ENCODE peak calls at places on chromosomes 16 and 17, in six cellular contexts. U, X, O, E, M and F are unnamed samples.

GRCh38 chr17:40014375-40014980 is 762 bp upstream of the CSF3 start:
- DNase-seq in U (peak), X (no peak), O (peak), E (no peak), M (no peak), F (no peak)

GRCh38 chr17:59332890-59333377 is 1.5 kb downstream of the YPEL2 start:
- DNase-seq in U (no peak), X (no peak), O (no peak), E (no peak), M (no peak), F (no peak)

GRCh38 chr17:21613071-21613429 is 79.3 kb upstream of the KCNJ18 start:
- DNase-seq in U (no peak), X (no peak), O (no peak), E (no peak), M (no peak), F (no peak)

GRCh38 chr17:43755389-43755875 is 3.2 kb downstream of the SOST start:
- DNase-seq in U (no peak), X (no peak), O (no peak), E (no peak), M (peak), F (no peak)

GRCh38 chr17:10013360-10014112 is 108.5 kb upstream of the RCVRN start:
- DNase-seq in U (no peak), X (peak), O (no peak), E (no peak), M (no peak), F (no peak)

GRCh38 chr16:4293822-4294457 is 21.1 kb upstream of the TFAP4 start:
- DNase-seq in U (peak), X (no peak), O (no peak), E (no peak), M (peak), F (peak)

GRCh38 chr17:63431939-63432804 is 13.9 kb downstream of the CYB561 start:
- DNase-seq in U (peak), X (no peak), O (peak), E (no peak), M (no peak), F (no peak)

GRCh38 chr17:2138318-2138717 is 83.4 kb downstream of the HIC1 start:
- DNase-seq in U (peak), X (peak), O (no peak), E (no peak), M (no peak), F (no peak)

GRCh38 chr16:11560701-11561439 is 25.8 kb downstream of the LITAF start:
- DNase-seq in U (peak), X (no peak), O (no peak), E (no peak), M (peak), F (no peak)

GRCh38 chr17:231191-231965 is 49.9 kb upstream of the DOC2B start:
- DNase-seq in U (no peak), X (no peak), O (no peak), E (no peak), M (peak), F (no peak)

GRCh38 chr16:11705311-11705710 is 37.1 kb downstream of the SNN start:
- DNase-seq in U (no peak), X (no peak), O (no peak), E (no peak), M (no peak), F (no peak)

GRCh38 chr16:5706206-5706605 is 608.6 kb upstream of the EEF2KMT start:
- DNase-seq in U (no peak), X (no peak), O (no peak), E (no peak), M (no peak), F (no peak)

GRCh38 chr17:83061586-83061985 is 17.8 kb upstream of the METRNL start:
- DNase-seq in U (peak), X (no peak), O (no peak), E (no peak), M (peak), F (no peak)

GRCh38 chr17:7858487-7858832 is 657 bp downstream of the CYB5D1 start:
- DNase-seq in U (no peak), X (no peak), O (peak), E (no peak), M (no peak), F (no peak)

GRCh38 chr16:391885-392335 is 5.1 kb upstream of the NME4 start:
- DNase-seq in U (peak), X (no peak), O (peak), E (no peak), M (peak), F (no peak)

GRCh38 chr17:63039899-63040602 is 74.0 kb downstream of the TANC2 start:
- DNase-seq in U (no peak), X (no peak), O (no peak), E (peak), M (no peak), F (no peak)

GRCh38 chr17:20203761-20204263 is 194.7 kb downstream of the SPECC1 start:
- DNase-seq in U (no peak), X (peak), O (no peak), E (no peak), M (no peak), F (no peak)

GRCh38 chr17:40541873-40542561 is 23.3 kb downstream of the CCR7 start:
- DNase-seq in U (no peak), X (no peak), O (no peak), E (no peak), M (no peak), F (no peak)

GRCh38 chr17:59754547-59754946 is 47.1 kb downstream of the VMP1 start:
- DNase-seq in U (no peak), X (no peak), O (peak), E (peak), M (no peak), F (no peak)

GRCh38 chr16:57736419-57737281 is 1.1 kb downstream of the KATNB1 start:
- DNase-seq in U (peak), X (no peak), O (peak), E (no peak), M (no peak), F (peak)

GRCh38 chr16:50861926-50862325 is 120.0 kb downstream of the CYLD start:
- DNase-seq in U (no peak), X (no peak), O (peak), E (peak), M (no peak), F (no peak)

GRCh38 chr16:87669672-87670071 is 67.4 kb downstream of the JPH3 start:
- DNase-seq in U (no peak), X (no peak), O (no peak), E (no peak), M (no peak), F (no peak)

GRCh38 chr17:38864636-38865398 is 5.0 kb upstream of the LASP1 start:
- DNase-seq in U (no peak), X (no peak), O (peak), E (no peak), M (no peak), F (no peak)

GRCh38 chr17:2595200-2595599 is 1.7 kb downstream of the PAFAH1B1 start:
- DNase-seq in U (no peak), X (no peak), O (no peak), E (no peak), M (no peak), F (no peak)

GRCh38 chr17:39617446-39618251 is 9.1 kb upstream of the PPP1R1B start:
- DNase-seq in U (peak), X (no peak), O (no peak), E (no peak), M (peak), F (peak)

GRCh38 chr16:52491216-52491615 is 55.7 kb downstream of the TOX3 start:
- DNase-seq in U (no peak), X (no peak), O (no peak), E (no peak), M (no peak), F (no peak)

GRCh38 chr17:18005496-18005895 is 32.8 kb downstream of the DRC3 start:
- DNase-seq in U (no peak), X (no peak), O (no peak), E (no peak), M (no peak), F (no peak)

GRCh38 chr17:63843387-63844292 is 1.2 kb upstream of the SMARCD2 start:
- DNase-seq in U (no peak), X (peak), O (no peak), E (peak), M (no peak), F (no peak)

GRCh38 chr17:42283241-42284019 is 4.9 kb upstream of the STAT5A start:
- DNase-seq in U (peak), X (no peak), O (no peak), E (no peak), M (no peak), F (no peak)

GRCh38 chr16:23365602-23366240 is 63.6 kb downstream of the SCNN1B start:
- DNase-seq in U (no peak), X (peak), O (no peak), E (no peak), M (no peak), F (no peak)

GRCh38 chr16:3819741-3820724 is 60.5 kb downstream of the CREBBP start:
- DNase-seq in U (peak), X (no peak), O (no peak), E (peak), M (no peak), F (no peak)

GRCh38 chr16:4700380-4700996 is 7.1 kb downstream of the NUDT16L1 start:
- DNase-seq in U (no peak), X (no peak), O (no peak), E (no peak), M (no peak), F (no peak)

GRCh38 chr17:80430446-80431245 is 15.7 kb downstream of the ENDOV start:
- DNase-seq in U (no peak), X (no peak), O (no peak), E (no peak), M (no peak), F (no peak)

GRCh38 chr17:48993305-48993704 is 3.9 kb upstream of the IGF2BP1 start:
- DNase-seq in U (no peak), X (no peak), O (no peak), E (no peak), M (no peak), F (no peak)

GRCh38 chr17:65698381-65699061 is 137.1 kb upstream of the AXIN2 start:
- DNase-seq in U (no peak), X (no peak), O (peak), E (no peak), M (no peak), F (no peak)

GRCh38 chr17:74325743-74326379 is at the start of gene KIF19:
- DNase-seq in U (peak), X (no peak), O (no peak), E (no peak), M (peak), F (no peak)
- TF ChIP-seq JUND in U (no peak), X (no peak), O (no peak), E (no peak), M (no peak), F (no peak)

DNA sequence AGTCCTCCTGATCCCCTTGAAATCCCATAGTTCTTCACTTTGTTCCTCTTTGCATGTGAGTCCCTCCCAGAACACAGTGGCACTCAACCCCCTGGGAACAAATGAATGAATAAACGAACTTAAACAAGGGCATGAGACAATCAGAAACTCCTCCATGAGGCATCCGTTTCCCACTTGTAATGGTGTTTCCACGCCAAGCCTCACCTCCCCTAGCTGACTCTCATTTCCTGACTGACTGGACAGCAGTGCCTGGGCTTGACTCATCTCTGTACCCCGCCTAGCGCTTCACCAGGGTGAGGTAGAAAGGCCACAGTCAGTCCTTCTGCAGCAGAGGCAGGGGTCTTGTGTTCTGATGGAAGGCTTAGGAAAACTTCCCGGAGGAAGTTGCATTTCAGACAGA is 14.2 kb downstream of the KIF1C start:
- DNase-seq in U (no peak), X (peak), O (no peak), E (no peak), M (no peak), F (no peak)
- TF ChIP-seq JUND in U (no peak), X (no peak), O (no peak), E (no peak), M (no peak), F (no peak)

DNA sequence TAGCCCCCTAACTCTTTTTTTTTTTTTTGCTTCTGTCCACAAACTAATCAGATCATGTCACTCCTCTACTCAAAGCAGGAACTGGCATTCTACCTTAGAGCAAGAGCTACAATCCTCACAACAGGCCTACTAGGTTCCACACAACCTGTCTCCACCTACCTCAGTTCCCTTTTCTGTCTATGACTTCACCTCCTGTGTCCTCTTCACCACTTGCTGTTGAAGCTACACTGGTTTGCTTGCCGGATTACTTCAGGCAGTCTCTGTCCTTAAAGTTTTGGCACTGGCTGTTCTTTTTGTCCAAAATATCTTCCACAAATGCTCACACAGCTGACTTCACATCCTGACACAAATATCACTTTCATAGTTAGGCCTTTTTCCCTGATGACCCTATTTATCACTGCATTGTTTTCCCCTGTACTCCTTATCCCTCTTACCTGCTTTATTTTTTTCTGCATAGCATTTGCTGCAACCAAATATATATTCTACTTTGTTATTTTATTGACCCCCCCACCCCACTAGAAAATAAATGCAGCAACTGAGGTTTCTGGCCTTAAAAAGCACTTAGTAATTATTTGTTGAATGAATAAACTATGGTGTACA is 72.0 kb downstream of the KANSL1 start:
- DNase-seq in U (no peak), X (peak), O (no peak), E (no peak), M (no peak), F (no peak)
- TF ChIP-seq JUND in U (no peak), X (no peak), O (no peak), E (no peak), M (no peak), F (no peak)

GRCh38 chr16:75341934-75342811 is 90.7 kb upstream of the BCAR1 start:
- DNase-seq in U (no peak), X (no peak), O (no peak), E (no peak), M (no peak), F (peak)

GRCh38 chr16:75337430-75337829 is 86.0 kb upstream of the BCAR1 start:
- DNase-seq in U (no peak), X (no peak), O (no peak), E (no peak), M (no peak), F (no peak)

GRCh38 chr16:75345711-75346110 is 87.6 kb downstream of the CFDP1 start:
- DNase-seq in U (no peak), X (no peak), O (no peak), E (no peak), M (no peak), F (no peak)

GRCh38 chr16:75343311-75343710 is 90.0 kb downstream of the CFDP1 start:
- DNase-seq in U (no peak), X (no peak), O (no peak), E (no peak), M (no peak), F (no peak)

GRCh38 chr16:75340715-75341500 is 89.5 kb upstream of the BCAR1 start:
- DNase-seq in U (peak), X (no peak), O (no peak), E (no peak), M (no peak), F (no peak)
- TF ChIP-seq JUND in U (peak), X (no peak), O (no peak), E (no peak), M (no peak), F (no peak)

GRCh38 chr17:29090746-29091395 is 47.9 kb downstream of the PIPOX start:
- DNase-seq in U (peak), X (no peak), O (no peak), E (no peak), M (no peak), F (no peak)
- TF ChIP-seq JUND in U (no peak), X (no peak), O (no peak), E (no peak), M (no peak), F (no peak)

GRCh38 chr16:81136331-81137011 is 40.3 kb upstream of the GCSH start:
- DNase-seq in U (no peak), X (no peak), O (no peak), E (no peak), M (no peak), F (peak)
- TF ChIP-seq JUND in U (no peak), X (no peak), O (no peak), E (no peak), M (no peak), F (no peak)

DNA sequence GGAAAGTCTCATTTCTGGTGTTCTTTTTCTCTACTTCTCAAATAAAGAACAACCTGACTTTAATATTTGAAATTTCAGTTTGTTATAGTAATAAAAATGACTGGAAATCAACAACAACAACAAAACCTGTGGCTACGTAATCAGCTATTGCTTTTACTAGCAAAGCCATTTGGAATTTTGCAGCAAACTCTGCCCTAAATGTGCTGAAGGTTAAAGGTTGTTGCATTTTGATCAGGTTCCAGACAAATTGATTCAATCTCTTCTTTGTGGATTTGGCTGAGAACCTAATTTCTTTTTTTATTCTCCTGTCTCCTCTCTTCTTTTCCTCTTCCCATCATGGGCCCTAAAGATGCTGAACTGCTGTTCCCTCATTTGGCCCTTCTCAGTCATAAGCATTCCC is 795.0 kb upstream of the CDH8 start:
- DNase-seq in U (no peak), X (no peak), O (no peak), E (no peak), M (no peak), F (no peak)
- TF ChIP-seq JUND in U (no peak), X (no peak), O (no peak), E (no peak), M (no peak), F (no peak)

GRCh38 chr16:81778861-81779539 is at the start of gene PLCG2:
- DNase-seq in U (peak), X (no peak), O (no peak), E (peak), M (peak), F (peak)
- TF ChIP-seq JUND in U (no peak), X (no peak), O (no peak), E (no peak), M (no peak), F (no peak)

GRCh38 chr17:47975189-47975814 is 4.4 kb downstream of the CDK5RAP3 start:
- DNase-seq in U (no peak), X (no peak), O (no peak), E (no peak), M (no peak), F (no peak)

GRCh38 chr17:47978324-47978723 is 7.4 kb downstream of the CDK5RAP3 start:
- DNase-seq in U (peak), X (no peak), O (peak), E (no peak), M (peak), F (peak)

GRCh38 chr17:47973541-47973940 is 2.6 kb downstream of the CDK5RAP3 start:
- DNase-seq in U (no peak), X (no peak), O (no peak), E (no peak), M (no peak), F (no peak)

GRCh38 chr17:47980516-47980915 is 9.6 kb downstream of the CDK5RAP3 start:
- DNase-seq in U (no peak), X (no peak), O (no peak), E (no peak), M (no peak), F (no peak)

GRCh38 chr17:47975815-47976190 is 4.9 kb downstream of the CDK5RAP3 start:
- DNase-seq in U (no peak), X (no peak), O (no peak), E (no peak), M (no peak), F (no peak)
- TF ChIP-seq JUND in U (no peak), X (no peak), O (no peak), E (no peak), M (no peak), F (no peak)